ENCODE peak calls at places on chromosomes 1 and 21, in eight cellular contexts. P is HCT116, C is SK-N-SH, H is fibroblast of lung, W is cardiac muscle cell, I is HFF-Myc, F is MM.1S, E is psoas muscle. Q is an unnamed sample.

GRCh38 chr21:44706706-44707615 is 4.4 kb downstream of the TSPEAR start:
- DNase-seq in F (no peak), H (no peak), W (no peak), E (peak), C (peak), P (no peak), I (no peak), Q (no peak)

GRCh38 chr1:244454412-244454811 is 2.7 kb upstream of the ADSS2 start:
- DNase-seq in E (no peak), H (no peak), F (no peak), W (no peak), C (no peak), I (no peak), P (no peak), Q (no peak)

GRCh38 chr1:211653907-211654553 is 21.4 kb downstream of the NEK2 start:
- DNase-seq in P (no peak), I (no peak), H (peak), C (no peak), E (no peak), F (no peak), W (no peak), Q (no peak)

GRCh38 chr1:100941098-100941527 is 45.2 kb downstream of the SLC30A7 start:
- DNase-seq in I (no peak), P (no peak), E (no peak), H (no peak), C (no peak), F (no peak), W (no peak), Q (no peak)

GRCh38 chr1:210499956-210500355 is 171.3 kb downstream of the HHAT start:
- DNase-seq in I (no peak), P (no peak), W (no peak), H (peak), C (no peak), F (no peak), E (no peak), Q (no peak)

GRCh38 chr1:73097917-73098316 is 815.6 kb upstream of the NEGR1 start:
- DNase-seq in C (no peak), E (no peak), I (no peak), H (no peak), W (peak), F (no peak), P (no peak), Q (no peak)

GRCh38 chr1:171999756-172000155 is 158.5 kb downstream of the DNM3 start:
- DNase-seq in F (no peak), P (no peak), I (no peak), E (no peak), H (peak), W (no peak), C (no peak), Q (no peak)

GRCh38 chr1:34266127-34266951 is 89.6 kb downstream of the C1orf94 start:
- DNase-seq in C (peak), E (no peak), I (no peak), H (peak), F (no peak), W (peak), P (no peak), Q (no peak)

GRCh38 chr1:84095308-84095707 is 48.8 kb upstream of the PRKACB start:
- DNase-seq in I (no peak), E (no peak), F (no peak), H (no peak), P (no peak), W (no peak), C (no peak), Q (no peak)

GRCh38 chr1:196393742-196394141 is 214.5 kb downstream of the KCNT2 start:
- DNase-seq in W (no peak), P (no peak), H (peak), E (no peak), F (no peak), C (no peak), I (no peak), Q (peak)

GRCh38 chr21:42343101-42343500 is 7.7 kb downstream of the TFF2 start:
- DNase-seq in E (no peak), P (no peak), H (no peak), F (no peak), C (no peak), I (no peak), W (no peak), Q (no peak)

GRCh38 chr1:81477704-81478103 is 323.0 kb upstream of the ADGRL2 start:
- DNase-seq in E (no peak), H (peak), P (no peak), W (no peak), F (no peak), I (no peak), C (no peak), Q (peak)

GRCh38 chr1:206066479-206067171 is 13.7 kb downstream of the RHEX start:
- DNase-seq in E (no peak), C (no peak), H (no peak), F (peak), W (peak), P (no peak), I (no peak), Q (no peak)

GRCh38 chr1:46102769-46103476 is 29.5 kb downstream of the PIK3R3 start:
- DNase-seq in P (no peak), C (no peak), H (peak), E (no peak), I (no peak), F (no peak), W (no peak), Q (no peak)

GRCh38 chr1:15430787-15431570 is 7.3 kb upstream of the CTRC start:
- DNase-seq in E (peak), F (peak), P (no peak), C (peak), W (peak), H (no peak), I (no peak), Q (no peak)

GRCh38 chr1:34780528-34780927 is 486 bp upstream of the GJB3 start:
- DNase-seq in F (no peak), E (peak), P (no peak), I (no peak), W (no peak), H (no peak), C (no peak), Q (no peak)

GRCh38 chr1:17768651-17769241 is 13.6 kb downstream of the ACTL8 start:
- DNase-seq in F (no peak), C (no peak), H (peak), P (no peak), E (peak), W (no peak), I (peak), Q (peak)

GRCh38 chr1:160309183-160309535 is 24.2 kb upstream of the PEX19 start:
- DNase-seq in F (no peak), C (no peak), E (no peak), H (peak), I (no peak), P (no peak), W (no peak), Q (no peak)

GRCh38 chr1:54051936-54052469 is 1.0 kb downstream of the TMEM59 start:
- DNase-seq in F (no peak), W (no peak), H (peak), C (peak), E (no peak), I (no peak), P (no peak), Q (peak)

GRCh38 chr1:150550222-150551048 is 1.2 kb downstream of the ADAMTSL4 start:
- DNase-seq in F (peak), P (no peak), H (no peak), C (no peak), E (peak), I (no peak), W (no peak), Q (no peak)

GRCh38 chr1:156053770-156054499 is at the start of gene UBQLN4:
- DNase-seq in P (peak), E (peak), W (peak), C (peak), H (peak), I (peak), F (peak), Q (peak)

GRCh38 chr21:39852021-39852721 is 15.1 kb upstream of the PCP4 start:
- DNase-seq in C (no peak), P (no peak), F (no peak), E (no peak), H (no peak), I (no peak), W (no peak), Q (no peak)

GRCh38 chr1:87325982-87326738 is 2.5 kb upstream of the LMO4 start:
- DNase-seq in I (no peak), W (peak), P (no peak), H (peak), E (no peak), C (peak), F (peak), Q (no peak)

GRCh38 chr1:7810395-7810794 is 26.3 kb downstream of the PER3 start:
- DNase-seq in H (peak), E (no peak), W (no peak), C (no peak), F (no peak), P (peak), I (peak), Q (peak)

GRCh38 chr1:30704765-30705509 is 18.4 kb downstream of the MATN1 start:
- DNase-seq in I (no peak), F (no peak), E (peak), H (no peak), W (no peak), C (no peak), P (no peak), Q (no peak)

GRCh38 chr1:115164484-115164883 is 75.2 kb upstream of the TSPAN2 start:
- DNase-seq in F (no peak), E (no peak), W (no peak), C (no peak), P (no peak), H (peak), I (no peak), Q (no peak)

GRCh38 chr1:118049981-118050380 is 120.4 kb downstream of the WDR3 start:
- DNase-seq in E (no peak), W (no peak), I (no peak), F (no peak), C (no peak), P (no peak), H (no peak), Q (no peak)

GRCh38 chr1:27027575-27028250 is 15.1 kb upstream of the TENT5B start:
- DNase-seq in I (no peak), C (no peak), E (peak), F (no peak), P (no peak), W (no peak), H (no peak), Q (no peak)

GRCh38 chr1:219298581-219299148 is 125.0 kb downstream of the LYPLAL1 start:
- DNase-seq in P (no peak), W (no peak), C (no peak), I (no peak), H (peak), F (no peak), E (no peak), Q (no peak)

GRCh38 chr21:29056538-29057050 is 16.9 kb downstream of the CCT8 start:
- DNase-seq in F (no peak), W (no peak), H (peak), I (no peak), C (no peak), E (no peak), P (no peak), Q (no peak)

GRCh38 chr1:227805606-227806197 is 9.8 kb upstream of the PRSS38 start:
- DNase-seq in H (peak), P (peak), E (no peak), F (no peak), I (peak), W (no peak), C (no peak), Q (peak)

GRCh38 chr1:156807627-156808026 is 9.0 kb downstream of the SH2D2A start:
- DNase-seq in F (no peak), C (no peak), I (no peak), E (no peak), W (no peak), H (no peak), P (no peak), Q (no peak)

GRCh38 chr21:44927587-44928461 is 7.1 kb upstream of the ITGB2 start:
- DNase-seq in P (no peak), F (no peak), I (no peak), E (peak), H (peak), W (no peak), C (no peak), Q (peak)

GRCh38 chr1:47848985-47849610 is 148.1 kb downstream of the TRABD2B start:
- DNase-seq in C (peak), E (peak), H (no peak), I (no peak), F (no peak), P (no peak), W (no peak), Q (no peak)

GRCh38 chr1:200231787-200232222 is 178.0 kb downstream of the ZNF281 start:
- DNase-seq in F (no peak), C (no peak), E (no peak), P (no peak), H (peak), W (no peak), I (no peak), Q (no peak)

GRCh38 chr1:78211483-78212092 is 165.8 kb downstream of the GIPC2 start:
- DNase-seq in E (no peak), H (no peak), C (no peak), I (no peak), F (no peak), P (no peak), W (no peak), Q (no peak)

GRCh38 chr21:33932731-33933130 is 17.1 kb upstream of the ATP5PO start:
- DNase-seq in I (no peak), P (no peak), F (no peak), H (no peak), C (no peak), E (no peak), W (no peak), Q (no peak)
- H3K4me3 ChIP-seq in I (no peak), P (no peak), F (no peak), H (no peak), C (no peak), E (peak), W (peak), Q (no peak)

GRCh38 chr1:9537863-9538668 is 1.2 kb upstream of the SLC25A33 start:
- DNase-seq in P (no peak), H (no peak), E (no peak), I (no peak), C (no peak), F (no peak), W (no peak), Q (no peak)
- H3K4me3 ChIP-seq in P (no peak), H (no peak), E (no peak), I (no peak), C (no peak), F (no peak), W (no peak), Q (no peak)

GRCh38 chr1:204685236-204686006 is at the start of gene LRRN2:
- DNase-seq in W (peak), F (no peak), P (no peak), I (no peak), E (no peak), C (peak), H (peak), Q (no peak)
- H3K4me3 ChIP-seq in W (peak), F (no peak), P (peak), I (no peak), E (peak), C (peak), H (no peak), Q (no peak)

DNA sequence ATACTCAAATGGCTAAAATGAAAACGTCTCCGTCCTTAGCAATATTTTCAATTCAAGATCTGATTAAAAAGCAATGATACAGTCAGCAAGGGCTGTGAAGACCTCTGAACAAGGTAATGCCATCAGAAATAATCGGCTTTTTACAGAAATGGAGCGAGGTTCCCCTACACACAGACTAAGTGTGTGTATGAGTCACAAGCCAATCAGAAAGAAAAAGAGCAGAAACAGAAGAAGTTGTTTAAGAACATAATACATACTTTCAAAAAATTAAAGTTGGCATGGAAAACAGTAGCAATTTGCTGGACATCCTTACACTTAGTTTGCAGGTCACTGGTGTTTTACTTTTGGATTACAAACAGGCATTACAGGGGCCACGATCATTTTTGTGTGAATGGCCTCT is 349.9 kb upstream of the RUNX1 start:
- DNase-seq in E (no peak), W (no peak), I (no peak), H (peak), F (no peak), C (no peak), P (no peak), Q (no peak)
- H3K4me3 ChIP-seq in E (no peak), W (no peak), I (no peak), H (no peak), F (no peak), C (peak), P (no peak), Q (no peak)

DNA sequence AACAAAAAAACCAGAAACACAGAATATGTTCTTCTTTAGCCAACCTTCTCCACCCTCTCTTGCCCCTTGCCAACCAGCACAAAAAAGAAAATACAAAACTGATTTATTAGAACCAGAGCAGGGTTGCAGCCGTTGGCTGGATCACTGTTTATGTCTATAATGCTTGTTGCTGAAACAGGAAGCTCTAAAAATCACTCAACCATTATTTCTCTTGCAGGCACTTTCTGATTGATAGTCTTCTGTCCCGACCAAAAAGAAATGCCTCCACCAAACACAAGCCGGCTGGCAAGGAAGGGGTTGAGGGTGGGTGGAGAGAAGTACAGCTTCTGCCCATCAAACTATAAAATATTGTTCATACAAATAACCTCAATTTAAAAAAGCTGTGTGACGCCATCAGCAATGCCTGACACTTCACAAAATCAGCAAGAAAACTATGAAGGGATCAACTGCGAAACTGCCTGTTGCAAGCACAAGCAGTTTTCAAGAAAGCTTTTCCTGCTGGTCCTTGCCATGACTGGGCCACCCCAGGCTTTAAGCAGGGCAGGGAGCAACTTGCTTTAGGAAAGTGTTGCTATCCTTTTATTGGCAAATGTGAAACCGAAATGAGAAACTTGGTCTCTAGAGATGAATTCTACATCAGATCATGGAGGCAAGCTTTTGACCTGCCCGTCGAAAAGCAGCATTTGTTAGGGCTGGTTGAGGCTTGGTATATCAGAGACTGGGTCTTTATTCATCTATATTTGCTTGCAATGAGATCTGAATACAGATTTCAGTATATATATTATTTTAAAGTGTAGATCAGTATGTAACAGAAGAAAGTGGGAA is 174.2 kb downstream of the RUNX1 start:
- DNase-seq in P (no peak), H (no peak), I (no peak), E (no peak), W (no peak), F (peak), C (no peak), Q (no peak)
- H3K4me3 ChIP-seq in P (no peak), H (no peak), I (no peak), E (no peak), W (no peak), F (peak), C (no peak), Q (no peak)

DNA sequence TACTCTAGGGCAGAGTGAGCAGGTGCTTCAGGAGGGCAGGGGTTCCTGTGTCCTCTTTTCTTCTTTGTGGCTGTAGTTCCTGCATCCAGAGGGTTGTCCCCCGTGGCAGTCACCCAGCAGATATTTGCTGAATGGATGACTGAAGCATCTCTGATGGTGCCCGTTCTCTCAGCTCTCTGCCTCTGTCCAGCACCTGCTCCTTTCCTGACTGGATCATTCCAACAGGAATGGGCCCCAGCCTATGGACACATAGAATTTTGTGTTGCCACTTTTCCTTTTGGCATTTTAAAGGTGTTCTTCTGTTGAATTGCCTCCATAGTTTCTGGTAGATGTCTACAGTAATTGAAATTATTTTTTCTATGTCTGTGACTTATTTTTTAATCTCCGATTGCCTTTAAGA is 372.5 kb upstream of the C1orf174 start:
- DNase-seq in I (no peak), P (no peak), C (no peak), F (no peak), H (no peak), W (no peak), E (no peak), Q (no peak)
- H3K4me3 ChIP-seq in I (no peak), P (no peak), C (no peak), F (no peak), H (no peak), W (no peak), E (no peak), Q (no peak)

DNA sequence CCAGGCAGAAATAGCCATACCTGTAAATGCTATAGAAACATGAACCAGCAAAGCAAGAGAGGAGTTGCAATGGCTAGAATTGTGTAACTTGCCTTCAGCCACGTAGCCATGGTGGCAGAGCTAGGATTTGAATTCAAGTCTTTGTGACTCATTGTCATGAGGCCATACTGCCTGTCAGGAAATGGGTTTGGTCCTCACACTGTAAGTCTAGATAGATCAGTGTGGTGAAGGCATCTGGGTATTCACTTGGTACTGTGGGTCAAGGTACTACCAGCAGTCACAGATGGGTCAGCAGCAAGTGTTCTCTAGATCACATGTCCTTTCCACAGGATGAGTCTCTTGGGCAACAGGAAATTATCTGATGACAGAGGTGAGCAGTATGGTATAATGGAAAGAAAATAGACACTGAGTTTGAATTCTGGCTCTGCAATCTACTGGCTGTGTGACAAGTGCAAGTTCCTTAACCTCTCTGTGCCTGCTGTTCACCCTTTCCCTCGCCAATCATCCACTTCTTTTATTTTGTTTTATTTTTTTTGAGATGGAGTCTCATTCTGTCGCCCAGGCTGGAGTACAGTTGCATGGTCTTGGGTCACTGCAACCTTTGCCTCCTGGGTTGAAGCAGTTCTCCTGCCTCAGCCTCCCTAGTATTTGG is 36.9 kb downstream of the FGGY start:
- DNase-seq in H (no peak), E (no peak), C (no peak), I (no peak), P (no peak), F (no peak), W (no peak), Q (no peak)
- H3K4me3 ChIP-seq in H (no peak), E (no peak), C (no peak), I (no peak), P (no peak), F (no peak), W (no peak), Q (no peak)

GRCh38 chr1:64696879-64697278 is 48.0 kb upstream of the RAVER2 start:
- DNase-seq in I (no peak), P (no peak), F (no peak), W (no peak), H (no peak), E (no peak), C (no peak), Q (no peak)
- H3K4me3 ChIP-seq in I (no peak), P (no peak), F (no peak), W (no peak), H (no peak), E (no peak), C (no peak), Q (no peak)

GRCh38 chr1:153260980-153261792 is 1.7 kb downstream of the LORICRIN start:
- DNase-seq in E (peak), H (peak), F (peak), W (peak), P (no peak), I (no peak), C (peak), Q (no peak)
- H3K4me3 ChIP-seq in E (peak), H (no peak), F (peak), W (peak), P (no peak), I (peak), C (peak), Q (peak)